ENCODE peak calls at places on chromosomes 11 and 22, in five cellular contexts. H is heart right ventricle; L is CD8-positive, alpha-beta memory T cell; X is aorta; U is IMR-90. A is an unnamed sample.

GRCh38 chr22:23997092-23997491 is 8.2 kb downstream of the GSTT4 start:
- DNase-seq in H (no peak), L (no peak), X (no peak), U (no peak), A (no peak)

GRCh38 chr11:44759743-44760476 is 33.1 kb downstream of the TSPAN18 start:
- DNase-seq in H (no peak), L (no peak), X (no peak), U (no peak), A (no peak)

GRCh38 chr11:132874638-132875037 is 657.7 kb downstream of the OPCML start:
- DNase-seq in H (no peak), L (no peak), X (no peak), U (peak; percentile 95), A (no peak)

GRCh38 chr11:61960532-61960931 is 6.9 kb downstream of the FTH1 start:
- DNase-seq in H (no peak), L (no peak), X (peak; percentile 40), U (no peak), A (peak; percentile 10)

GRCh38 chr11:109707411-109707810 is 285.4 kb downstream of the C11orf87 start:
- DNase-seq in H (no peak), L (no peak), X (peak; percentile 62), U (no peak), A (no peak)

GRCh38 chr11:20032127-20032526 is 128.1 kb downstream of the DBX1 start:
- DNase-seq in H (no peak), L (no peak), X (no peak), U (no peak), A (peak; percentile 23)

GRCh38 chr22:47810505-47811500 is 1048.4 kb downstream of the TBC1D22A start:
- DNase-seq in H (no peak), L (no peak), X (no peak), U (no peak), A (no peak)

GRCh38 chr11:43546561-43547410 is 133.8 kb upstream of the HSD17B12 start:
- DNase-seq in H (no peak), L (no peak), X (no peak), U (no peak), A (no peak)

GRCh38 chr11:129373489-129373953 is 2.1 kb upstream of the BARX2 start:
- DNase-seq in H (no peak), L (no peak), X (no peak), U (no peak), A (no peak)

GRCh38 chr11:46890665-46891064 is 27.7 kb downstream of the LRP4 start:
- DNase-seq in H (no peak), L (no peak), X (no peak), U (peak; percentile 36), A (no peak)

GRCh38 chr11:94767292-94767690 is 865 bp upstream of the AMOTL1 start:
- DNase-seq in H (no peak), L (no peak), X (no peak), U (no peak), A (no peak)
- H3K4me1 ChIP-seq in H (peaks cover 19% of the 10 kb centered on the region), L (no peaks in the 10 kb centered on the region), X (peaks cover 7% of the 10 kb centered on the region), U (peaks cover 13% of the 10 kb centered on the region), A (peaks cover 38% of the 10 kb centered on the region)

GRCh38 chr11:73187854-73188253 is 30.2 kb upstream of the P2RY2 start:
- DNase-seq in H (no peak), L (no peak), X (no peak), U (no peak), A (no peak)
- H3K4me1 ChIP-seq in H (peaks cover 21% of the 10 kb centered on the region), L (peaks cover 3% of the 10 kb centered on the region), X (no peaks in the 10 kb centered on the region), U (peaks cover 7% of the 10 kb centered on the region), A (peaks cover 33% of the 10 kb centered on the region)

GRCh38 chr11:2691355-2691761 is 8.4 kb downstream of the KCNQ1OT1 start:
- DNase-seq in H (no peak), L (no peak), X (no peak), U (no peak), A (peak; percentile 17)
- H3K4me1 ChIP-seq in H (peaks cover 56% of the 10 kb centered on the region), L (no peaks in the 10 kb centered on the region), X (no peaks in the 10 kb centered on the region), U (peaks cover 3% of the 10 kb centered on the region), A (peaks cover 16% of the 10 kb centered on the region)

GRCh38 chr11:72189448-72190250 is 2.3 kb upstream of the FOLR1 start:
- DNase-seq in H (peak; percentile 8), L (no peak), X (no peak), U (no peak), A (peak; percentile 88)
- H3K4me1 ChIP-seq in H (no peaks in the 10 kb centered on the region), L (no peaks in the 10 kb centered on the region), X (no peaks in the 10 kb centered on the region), U (no peaks in the 10 kb centered on the region), A (peaks cover 34% of the 10 kb centered on the region)

GRCh38 chr11:118786657-118787056 is 4.3 kb downstream of the DDX6 start:
- DNase-seq in H (no peak), L (no peak), X (no peak), U (no peak), A (no peak)
- H3K4me1 ChIP-seq in H (peaks cover 59% of the 10 kb centered on the region), L (peaks cover 62% of the 10 kb centered on the region), X (peaks cover 2% of the 10 kb centered on the region), U (peaks cover 3% of the 10 kb centered on the region), A (peaks cover 15% of the 10 kb centered on the region)

DNA sequence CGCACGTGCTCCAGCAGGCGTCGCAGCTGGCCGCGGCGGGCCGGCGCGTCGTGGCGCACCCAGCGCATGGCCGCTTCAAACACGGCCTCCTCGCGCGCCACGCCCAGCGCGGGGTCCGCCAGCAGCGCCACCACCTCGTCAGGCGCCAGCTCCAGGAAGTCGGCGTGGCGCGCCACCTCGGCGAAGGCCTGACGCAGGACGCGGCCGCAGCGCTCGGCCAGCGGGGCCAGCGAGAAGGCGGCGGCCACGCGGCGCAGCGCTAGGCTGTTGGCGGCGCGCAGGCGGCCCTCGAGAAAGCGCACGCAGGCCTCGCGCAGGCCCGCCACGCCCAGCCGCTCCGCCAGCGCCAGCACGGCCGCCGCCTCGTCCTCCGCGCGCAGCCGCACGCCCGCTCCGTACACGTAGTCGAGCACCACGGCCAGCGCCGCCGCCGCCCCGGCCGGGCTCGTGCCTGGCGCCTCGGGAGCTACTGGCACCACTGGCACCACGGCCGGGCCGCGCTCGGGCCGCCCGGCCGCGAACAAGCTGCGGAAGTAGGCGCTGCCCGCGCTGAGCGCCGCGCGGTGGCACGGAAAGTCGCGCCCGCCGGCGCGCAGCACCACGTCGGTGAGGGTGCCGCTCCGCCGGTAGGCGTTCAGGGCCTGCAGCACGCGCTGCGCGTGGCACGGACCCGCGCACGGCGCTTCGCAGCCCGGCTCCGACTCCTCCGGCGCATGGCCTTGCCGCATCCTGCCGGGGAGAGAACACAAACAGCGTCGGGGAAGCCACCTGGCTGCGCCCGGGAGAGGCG is 2.9 kb downstream of the KLHL35 start:
- DNase-seq in H (peak; percentile 33), L (peak; percentile 69), X (peak; percentile 86), U (peak; percentile 63), A (peak; percentile 95)
- H3K4me1 ChIP-seq in H (peaks cover 3% of the 10 kb centered on the region), L (peaks cover 5% of the 10 kb centered on the region), X (no peaks in the 10 kb centered on the region), U (peaks cover 3% of the 10 kb centered on the region), A (peaks cover 14% of the 10 kb centered on the region)